ENCODE peak calls at places on chromosomes 2 and 18, in five cellular contexts. I is tibial artery, P is PC-9, M is H9, Q is upper lobe of right lung. X is an unnamed sample.

GRCh38 chr2:197461073-197461472 is 7.7 kb downstream of the COQ10B start:
- DNase-seq in I (no peak), P (peak; percentile 69), M (no peak), Q (no peak), X (no peak)

GRCh38 chr2:156892449-156893335 is 364.8 kb upstream of the GALNT5 start:
- DNase-seq in I (no peak), P (peak; percentile 59), M (no peak), Q (no peak), X (no peak)

GRCh38 chr2:156021326-156022040 is 311.0 kb downstream of the NR4A2 start:
- DNase-seq in I (no peak), P (peak; percentile 84), M (no peak), Q (no peak), X (no peak)

GRCh38 chr2:45732946-45733345 is 81.5 kb downstream of the PRKCE start:
- DNase-seq in I (no peak), P (no peak), M (no peak), Q (no peak), X (no peak)

GRCh38 chr2:11260979-11261378 is 83.5 kb downstream of the ROCK2 start:
- DNase-seq in I (no peak), P (no peak), M (no peak), Q (no peak), X (no peak)

GRCh38 chr2:230905448-230906430 is 19.3 kb downstream of the GPR55 start:
- DNase-seq in I (no peak), P (no peak), M (peak; percentile 46), Q (peak; percentile 42), X (peak; percentile 47)

GRCh38 chr18:63603772-63604171 is 16.6 kb downstream of the SERPINB13 start:
- DNase-seq in I (no peak), P (peak; percentile 43), M (no peak), Q (no peak), X (no peak)

GRCh38 chr2:223896751-223897320 is 48.3 kb downstream of the WDFY1 start:
- DNase-seq in I (no peak), P (no peak), M (no peak), Q (no peak), X (no peak)

GRCh38 chr2:206918258-206918657 is 21.1 kb upstream of the CPO start:
- DNase-seq in I (no peak), P (no peak), M (no peak), Q (no peak), X (no peak)

GRCh38 chr2:152166633-152167032 is 8.9 kb downstream of the STAM2 start:
- DNase-seq in I (no peak), P (no peak), M (no peak), Q (no peak), X (no peak)

GRCh38 chr2:9142551-9143263 is 63.9 kb upstream of the ASAP2 start:
- DNase-seq in I (peak; percentile 81), P (peak; percentile 85), M (peak; percentile 93), Q (peak; percentile 94), X (peak; percentile 95)

GRCh38 chr2:9144047-9144446 is 62.6 kb upstream of the ASAP2 start:
- DNase-seq in I (no peak), P (no peak), M (no peak), Q (no peak), X (no peak)

GRCh38 chr2:9141706-9142460 is 64.7 kb upstream of the ASAP2 start:
- DNase-seq in I (no peak), P (no peak), M (no peak), Q (no peak), X (no peak)

GRCh38 chr2:9144617-9145016 is 62.0 kb upstream of the ASAP2 start:
- DNase-seq in I (no peak), P (peak; percentile 50), M (no peak), Q (no peak), X (no peak)

GRCh38 chr2:9143264-9143815 is 63.3 kb upstream of the ASAP2 start:
- DNase-seq in I (no peak), P (no peak), M (no peak), Q (no peak), X (no peak)
- H3K27ac ChIP-seq in I (peak overlapping the region; percentile 71), P (peak overlapping the region; percentile 45), M (no peak overlapping the region), Q (no peak overlapping the region), X (peak overlapping the region; percentile 86)

GRCh38 chr2:9298583-9298982 is 92.0 kb downstream of the ASAP2 start:
- DNase-seq in I (no peak), P (no peak), M (no peak), Q (no peak), X (no peak)

GRCh38 chr2:9299444-9300100 is 93.0 kb downstream of the ASAP2 start:
- DNase-seq in I (no peak), P (no peak), M (no peak), Q (no peak), X (no peak)

GRCh38 chr2:9300829-9301453 is 94.3 kb downstream of the ASAP2 start:
- DNase-seq in I (no peak), P (no peak), M (no peak), Q (no peak), X (no peak)

GRCh38 chr2:9297807-9298206 is 91.2 kb downstream of the ASAP2 start:
- DNase-seq in I (no peak), P (no peak), M (no peak), Q (no peak), X (no peak)

DNA sequence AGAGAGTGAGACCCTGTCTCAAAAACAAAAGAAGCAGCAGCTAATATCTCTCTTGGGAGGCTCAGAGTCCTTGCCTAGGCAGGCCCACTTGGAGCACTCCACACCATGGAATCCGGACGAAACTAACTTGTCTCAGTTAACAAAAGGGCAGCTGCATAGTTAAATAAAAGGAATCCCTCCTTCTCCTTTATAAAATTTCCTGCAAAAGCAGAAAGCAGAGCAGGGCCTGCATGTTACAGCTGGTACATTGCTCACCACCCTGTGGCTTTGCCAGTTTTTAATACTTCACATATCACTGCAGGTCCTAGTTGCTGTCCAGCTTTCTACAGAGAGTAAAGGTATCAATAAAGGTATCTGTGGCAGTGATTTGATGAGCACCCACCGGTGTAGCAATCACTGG is 93.6 kb downstream of the ASAP2 start:
- DNase-seq in I (no peak), P (no peak), M (no peak), Q (no peak), X (no peak)
- H3K27ac ChIP-seq in I (no peak overlapping the region), P (no peak overlapping the region), M (no peak overlapping the region), Q (no peak overlapping the region), X (no peak overlapping the region)

DNA sequence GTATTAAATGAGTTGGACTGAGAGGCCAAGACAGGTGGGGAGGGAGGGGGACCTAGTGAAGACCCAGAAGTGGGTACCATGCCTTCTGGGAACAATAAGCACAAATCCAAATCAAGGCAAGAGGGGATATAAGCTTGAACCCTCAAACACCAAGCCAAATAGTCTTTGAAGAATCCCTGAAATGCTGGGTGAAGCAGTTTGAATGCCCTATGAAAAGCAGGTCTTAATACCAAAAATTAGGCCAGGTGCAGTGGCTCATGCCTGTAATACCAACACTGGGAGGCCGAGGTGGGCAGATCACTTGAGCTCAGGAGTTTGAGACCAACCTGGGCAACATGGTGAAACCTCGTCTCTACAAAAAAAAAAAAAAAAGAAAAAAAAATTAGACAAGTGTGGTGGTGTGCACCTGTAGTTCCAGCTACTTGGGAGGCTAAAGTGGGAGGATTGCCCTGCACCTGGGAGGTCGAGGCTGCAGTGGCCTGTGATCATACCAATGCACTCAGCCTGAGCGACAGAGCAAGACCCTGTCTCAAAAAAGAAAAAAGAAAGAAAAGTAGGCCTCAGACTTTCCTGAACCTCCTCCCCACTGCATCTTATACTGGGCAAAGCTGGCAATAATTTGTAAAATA is 3.5 kb downstream of the PCBP1 start:
- DNase-seq in I (no peak), P (no peak), M (no peak), Q (no peak), X (no peak)
- H3K27ac ChIP-seq in I (peak overlapping the region; percentile 94), P (no peak overlapping the region), M (no peak overlapping the region), Q (peak overlapping the region; percentile 100), X (no peak overlapping the region)

GRCh38 chr18:45715212-45715780 is 8.7 kb upstream of the SLC14A1 start:
- DNase-seq in I (no peak), P (no peak), M (no peak), Q (no peak), X (no peak)

GRCh38 chr18:45708831-45709230 is 15.2 kb upstream of the SLC14A1 start:
- DNase-seq in I (no peak), P (no peak), M (no peak), Q (no peak), X (no peak)

GRCh38 chr18:45719106-45719505 is 4.9 kb upstream of the SLC14A1 start:
- DNase-seq in I (no peak), P (no peak), M (no peak), Q (no peak), X (no peak)

DNA sequence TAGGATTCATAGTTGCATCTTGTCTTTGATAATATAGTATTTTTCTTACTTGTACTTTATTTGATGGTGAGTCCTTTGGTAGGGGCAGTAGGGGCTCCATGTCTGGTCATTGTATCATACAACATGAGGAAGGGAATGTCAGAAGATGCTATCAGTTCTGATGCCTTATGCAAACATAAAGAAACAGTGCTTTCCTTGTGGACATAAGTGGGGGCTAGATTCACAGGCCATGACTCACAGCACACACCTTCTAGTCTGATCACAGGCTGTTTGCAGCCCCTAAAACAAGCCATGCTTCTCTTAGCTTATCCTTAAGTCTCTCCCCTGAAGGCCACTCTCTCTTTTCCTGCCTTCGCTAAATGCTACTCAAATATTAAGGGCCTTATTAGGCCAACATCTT is 10.7 kb upstream of the SLC14A1 start:
- DNase-seq in I (no peak), P (peak; percentile 80), M (no peak), Q (no peak), X (no peak)
- H3K27ac ChIP-seq in I (no peak overlapping the region), P (no peak overlapping the region), M (no peak overlapping the region), Q (no peak overlapping the region), X (no peak overlapping the region)